ENCODE peak calls at places on chromosomes 1 and 21, in ten cellular contexts. S is GM06990; Y is fibroblast of lung; I is cortex of kidney; W is stimulated activated CD4-positive, alpha-beta T cell treated with anti-CD3 and anti-CD28 coated beads, Interleukin-2, amount 100 ng/mL, for 4 hours; L is activated CD8-positive, alpha-beta memory T cell treated with anti-CD3 and anti-CD28 coated beads, Interleukin-2, amount 50 U/mL, for 48 hours; Z is T1000; P is NCI-H1092; F is activated T-cell treated with anti-CD3 and anti-CD28 coated beads for 48 hours; H is anterior cingulate cortex. R is an unnamed sample.

GRCh38 chr1:169762699-169763098 is 28.8 kb upstream of the SELE start:
- DNase-seq in S (no peak), Y (no peak), I (no peak), W (no peak), L (no peak), Z (no peak), P (no peak), F (no peak), H (no peak), R (no peak)

GRCh38 chr1:46248122-46248920 is 758 bp downstream of the RAD54L start:
- DNase-seq in S (peak; percentile 40), Y (peak; percentile 8), I (no peak), W (no peak), L (peak; percentile 74), Z (peak; percentile 13), P (peak; percentile 8), F (peak; percentile 43), H (no peak), R (no peak)

GRCh38 chr1:19704247-19705113 is 39.8 kb downstream of the HTR6 start:
- DNase-seq in S (peak; percentile 29), Y (peak; percentile 63), I (no peak), W (peak; percentile 34), L (peak; percentile 81), Z (peak; percentile 38), P (peak; percentile 66), F (peak; percentile 37), H (peak; percentile 15), R (no peak)

GRCh38 chr1:223771814-223772770 is 59.8 kb downstream of the CAPN2 start:
- DNase-seq in S (peak; percentile 16), Y (peak; percentile 94), I (no peak), W (no peak), L (peak; percentile 49), Z (peak; percentile 40), P (no peak), F (no peak), H (no peak), R (no peak)

GRCh38 chr1:215824245-215824644 is 257.1 kb downstream of the KCTD3 start:
- DNase-seq in S (no peak), Y (peak; percentile 6), I (no peak), W (no peak), L (no peak), Z (no peak), P (no peak), F (no peak), H (no peak), R (no peak)

GRCh38 chr21:46173573-46173972 is 10.7 kb downstream of the SPATC1L start:
- DNase-seq in S (no peak), Y (no peak), I (no peak), W (no peak), L (peak; percentile 35), Z (no peak), P (no peak), F (no peak), H (no peak), R (peak; percentile 51)

GRCh38 chr1:57112148-57112547 is 146.3 kb upstream of the C8B start:
- DNase-seq in S (no peak), Y (peak; percentile 72), I (no peak), W (no peak), L (no peak), Z (no peak), P (no peak), F (no peak), H (no peak), R (no peak)

GRCh38 chr1:230832466-230832865 is 35.9 kb downstream of the C1orf198 start:
- DNase-seq in S (no peak), Y (peak; percentile 41), I (no peak), W (no peak), L (no peak), Z (no peak), P (no peak), F (no peak), H (no peak), R (no peak)

GRCh38 chr1:17244826-17245740 is 3.8 kb upstream of the PADI3 start:
- DNase-seq in S (no peak), Y (no peak), I (no peak), W (no peak), L (no peak), Z (no peak), P (no peak), F (no peak), H (no peak), R (no peak)

GRCh38 chr1:42893064-42893463 is 46.7 kb downstream of the ZNF691 start:
- DNase-seq in S (no peak), Y (no peak), I (no peak), W (no peak), L (no peak), Z (no peak), P (no peak), F (no peak), H (no peak), R (no peak)

GRCh38 chr1:226526801-226527595 is 21.6 kb upstream of the STUM start:
- DNase-seq in S (no peak), Y (no peak), I (no peak), W (no peak), L (no peak), Z (peak; percentile 6), P (no peak), F (no peak), H (no peak), R (peak; percentile 80)

GRCh38 chr1:151624783-151625182 is 12.9 kb downstream of the SNX27 start:
- DNase-seq in S (no peak), Y (no peak), I (no peak), W (no peak), L (no peak), Z (no peak), P (no peak), F (no peak), H (no peak), R (no peak)

GRCh38 chr21:41360072-41360821 is 1.6 kb upstream of the MX2 start:
- DNase-seq in S (no peak), Y (peak; percentile 51), I (no peak), W (no peak), L (no peak), Z (no peak), P (peak; percentile 20), F (no peak), H (no peak), R (peak; percentile 89)

GRCh38 chr1:112297536-112297935 is 98.5 kb upstream of the CTTNBP2NL start:
- DNase-seq in S (no peak), Y (peak; percentile 7), I (no peak), W (no peak), L (no peak), Z (no peak), P (no peak), F (no peak), H (no peak), R (no peak)

GRCh38 chr1:109935451-109935900 is 24.8 kb downstream of the CSF1 start:
- DNase-seq in S (no peak), Y (no peak), I (no peak), W (no peak), L (no peak), Z (no peak), P (no peak), F (no peak), H (no peak), R (peak; percentile 81)

GRCh38 chr1:169741666-169742394 is 8.0 kb upstream of the SELE start:
- DNase-seq in S (no peak), Y (peak; percentile 87), I (no peak), W (no peak), L (no peak), Z (no peak), P (no peak), F (no peak), H (no peak), R (no peak)

GRCh38 chr1:229004227-229004833 is 266.6 kb upstream of the RAB4A start:
- DNase-seq in S (no peak), Y (no peak), I (no peak), W (no peak), L (no peak), Z (no peak), P (no peak), F (no peak), H (no peak), R (no peak)

GRCh38 chr1:216498277-216498676 is 75.0 kb upstream of the USH2A start:
- DNase-seq in S (no peak), Y (no peak), I (no peak), W (no peak), L (no peak), Z (no peak), P (no peak), F (no peak), H (no peak), R (no peak)

GRCh38 chr1:24267003-24267402 is 52.2 kb upstream of the GRHL3 start:
- DNase-seq in S (no peak), Y (no peak), I (no peak), W (no peak), L (no peak), Z (no peak), P (no peak), F (no peak), H (no peak), R (no peak)

GRCh38 chr1:231985624-231986023 is 359.0 kb downstream of the DISC1 start:
- DNase-seq in S (no peak), Y (no peak), I (no peak), W (no peak), L (no peak), Z (no peak), P (no peak), F (no peak), H (no peak), R (no peak)

GRCh38 chr1:171429137-171429536 is 56.2 kb upstream of the PRRC2C start:
- DNase-seq in S (no peak), Y (no peak), I (no peak), W (no peak), L (no peak), Z (no peak), P (no peak), F (no peak), H (no peak), R (no peak)

GRCh38 chr1:217089239-217090014 is 366.2 kb upstream of the ESRRG start:
- DNase-seq in S (no peak), Y (peak; percentile 61), I (no peak), W (no peak), L (no peak), Z (no peak), P (peak; percentile 53), F (no peak), H (no peak), R (no peak)

GRCh38 chr1:22163578-22163977 is 20.7 kb upstream of the WNT4 start:
- DNase-seq in S (no peak), Y (no peak), I (no peak), W (no peak), L (no peak), Z (no peak), P (no peak), F (no peak), H (no peak), R (no peak)

R was measured in mesenteric fat pad.